ENCODE peak calls at places on chromosomes 13 and 19, in six cellular contexts. V is GM23338, F is neural crest cell, O is heart right ventricle, W is mesothelial cell of epicardium, Y is lung. C is an unnamed sample.

GRCh38 chr19:31733591-31733990 is 384.4 kb upstream of the TSHZ3 start:
- DNase-seq in F (no peak), Y (peak; percentile 14), V (no peak), O (no peak), W (no peak), C (no peak)

GRCh38 chr13:30017880-30018279 is 167.5 kb upstream of the UBL3 start:
- DNase-seq in Y (no peak), V (peak; percentile 43), O (no peak), F (no peak), W (no peak), C (no peak)

GRCh38 chr19:50557009-50557613 is 11.1 kb downstream of the LRRC4B start:
- DNase-seq in V (peak; percentile 60), F (no peak), O (no peak), Y (no peak), W (no peak), C (no peak)

GRCh38 chr13:29754486-29754806 is 96.0 kb downstream of the UBL3 start:
- DNase-seq in O (no peak), F (no peak), W (no peak), Y (no peak), V (peak; percentile 79), C (no peak)

GRCh38 chr13:20633802-20634201 is 66.8 kb downstream of the IFT88 start:
- DNase-seq in W (no peak), O (no peak), Y (no peak), F (no peak), V (no peak), C (no peak)

GRCh38 chr13:27976362-27977177 is 7.5 kb upstream of the CDX2 start:
- DNase-seq in Y (no peak), W (no peak), F (no peak), O (no peak), V (no peak), C (no peak)

GRCh38 chr13:51524846-51525566 is 59.3 kb upstream of the WDFY2 start:
- DNase-seq in V (no peak), O (no peak), W (no peak), F (no peak), Y (no peak), C (no peak)

GRCh38 chr13:111956261-111957151 is 110.4 kb upstream of the SOX1 start:
- DNase-seq in F (no peak), O (no peak), W (peak; percentile 24), Y (no peak), V (no peak), C (no peak)

GRCh38 chr19:56105090-56105701 is 15.9 kb downstream of the ZNF787 start:
- DNase-seq in Y (peak; percentile 86), W (peak; percentile 60), O (peak; percentile 69), F (peak; percentile 40), V (peak; percentile 92), C (peak; percentile 66)

GRCh38 chr13:25971499-25972145 is 80.2 kb downstream of the SHISA2 start:
- DNase-seq in O (no peak), F (no peak), Y (no peak), V (peak; percentile 24), W (no peak), C (no peak)

GRCh38 chr19:53865918-53866696 is 1.6 kb upstream of the MYADM start:
- DNase-seq in O (peak; percentile 88), Y (peak; percentile 70), F (peak; percentile 46), V (peak; percentile 85), W (peak; percentile 67), C (peak; percentile 79)

GRCh38 chr19:51029718-51030117 is 3.3 kb upstream of the KLK11 start:
- DNase-seq in V (peak; percentile 56), Y (no peak), W (no peak), F (no peak), O (no peak), C (no peak)

GRCh38 chr19:46603752-46604241 is 2.7 kb downstream of the CALM3 start:
- DNase-seq in O (no peak), V (no peak), Y (no peak), W (peak; percentile 25), F (no peak), C (no peak)

GRCh38 chr13:51323824-51324511 is 15.5 kb upstream of the SERPINE3 start:
- DNase-seq in O (no peak), W (peak; percentile 1), F (no peak), Y (no peak), V (no peak), C (no peak)

GRCh38 chr19:48213959-48214358 is 41.8 kb downstream of the CARD8 start:
- DNase-seq in W (no peak), O (no peak), V (no peak), Y (no peak), F (no peak), C (no peak)

GRCh38 chr19:47186337-47187022 is 44.5 kb downstream of the BBC3 start:
- DNase-seq in W (no peak), Y (no peak), F (no peak), O (no peak), V (no peak), C (no peak)

GRCh38 chr13:36480726-36481485 is 48.6 kb downstream of the CCNA1 start:
- DNase-seq in F (no peak), O (no peak), V (no peak), W (no peak), Y (no peak), C (no peak)

GRCh38 chr19:49689133-49690072 is at the start of gene ADM5:
- DNase-seq in V (peak; percentile 85), W (peak; percentile 63), Y (no peak), F (no peak), O (peak; percentile 54), C (peak; percentile 61)

GRCh38 chr13:33678906-33679657 is 138.9 kb upstream of the RFC3 start:
- DNase-seq in O (peak; percentile 36), Y (peak; percentile 76), F (peak; percentile 4), W (no peak), V (peak; percentile 1), C (no peak)

GRCh38 chr13:77810891-77811290 is 107.7 kb downstream of the EDNRB start:
- DNase-seq in Y (no peak), W (no peak), O (no peak), F (no peak), V (no peak), C (no peak)

GRCh38 chr13:77811981-77812380 is 106.7 kb downstream of the EDNRB start:
- DNase-seq in F (no peak), V (no peak), Y (no peak), W (no peak), O (no peak), C (no peak)

GRCh38 chr13:77815330-77815729 is 103.3 kb downstream of the EDNRB start:
- DNase-seq in F (no peak), V (no peak), O (no peak), Y (no peak), W (no peak), C (no peak)

DNA sequence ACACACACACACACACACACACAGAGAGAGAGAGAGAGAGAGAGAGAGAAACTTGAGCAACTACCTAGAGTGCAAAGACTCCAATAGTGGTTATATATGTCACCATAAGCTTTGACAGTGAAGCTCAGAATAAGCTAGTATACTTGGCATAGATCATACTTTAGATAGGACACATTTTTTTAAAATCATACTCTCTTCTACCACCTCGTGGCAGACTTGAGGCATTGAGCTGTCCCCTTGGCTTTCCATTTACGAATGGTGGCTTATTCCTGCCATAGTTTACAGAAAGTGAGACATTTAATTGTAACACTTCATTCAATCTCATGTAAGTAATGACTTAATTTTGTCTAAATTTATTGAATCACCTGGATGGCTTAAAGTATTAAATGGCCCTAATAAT is 108.2 kb downstream of the EDNRB start:
- DNase-seq in F (no peak), W (no peak), Y (no peak), O (no peak), V (peak; percentile 50), C (no peak)
- TF ChIP-seq CTCF in F (peak; percentile 57), W (no peak), Y (no peak), O (peak; percentile 29), V (peak; percentile 74), C (no peak)

DNA sequence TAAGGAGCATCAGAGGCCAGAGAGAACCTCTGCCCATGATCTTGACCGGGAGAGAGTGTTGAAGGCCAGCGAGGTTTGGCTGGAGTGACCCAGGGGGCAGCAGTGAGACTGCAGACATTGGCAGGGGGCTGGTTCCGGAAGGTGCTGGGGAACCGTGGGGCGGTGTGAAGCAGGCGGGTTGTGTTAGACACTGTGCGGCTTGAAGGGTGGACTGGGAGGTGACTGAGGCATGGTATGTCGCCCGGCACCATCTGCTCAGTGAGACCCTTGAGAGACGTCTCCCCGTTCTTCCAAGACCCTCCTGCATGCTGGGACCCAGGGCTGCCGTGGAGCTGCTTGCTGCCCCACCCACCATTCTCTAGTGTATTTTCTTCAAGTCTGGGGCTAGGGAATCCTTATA is 24.6 kb downstream of the CARM1 start:
- DNase-seq in O (no peak), W (no peak), Y (no peak), V (peak; percentile 74), F (no peak), C (peak; percentile 31)
- TF ChIP-seq CTCF in O (no peak), W (no peak), Y (no peak), V (peak; percentile 75), F (no peak), C (no peak)

GRCh38 chr19:7069904-7070226 is 362 bp downstream of the ZNF557 start:
- DNase-seq in F (no peak), O (no peak), V (no peak), W (no peak), Y (no peak), C (no peak)

GRCh38 chr19:7072541-7072940 is 3.0 kb downstream of the ZNF557 start:
- DNase-seq in F (no peak), Y (no peak), V (no peak), O (no peak), W (no peak), C (no peak)

GRCh38 chr19:7068599-7068998 is 904 bp upstream of the ZNF557 start:
- DNase-seq in W (no peak), O (no peak), Y (no peak), V (no peak), F (no peak), C (no peak)

GRCh38 chr19:7067716-7068115 is 1.8 kb upstream of the ZNF557 start:
- DNase-seq in W (no peak), V (no peak), Y (no peak), O (no peak), F (no peak), C (no peak)

DNA sequence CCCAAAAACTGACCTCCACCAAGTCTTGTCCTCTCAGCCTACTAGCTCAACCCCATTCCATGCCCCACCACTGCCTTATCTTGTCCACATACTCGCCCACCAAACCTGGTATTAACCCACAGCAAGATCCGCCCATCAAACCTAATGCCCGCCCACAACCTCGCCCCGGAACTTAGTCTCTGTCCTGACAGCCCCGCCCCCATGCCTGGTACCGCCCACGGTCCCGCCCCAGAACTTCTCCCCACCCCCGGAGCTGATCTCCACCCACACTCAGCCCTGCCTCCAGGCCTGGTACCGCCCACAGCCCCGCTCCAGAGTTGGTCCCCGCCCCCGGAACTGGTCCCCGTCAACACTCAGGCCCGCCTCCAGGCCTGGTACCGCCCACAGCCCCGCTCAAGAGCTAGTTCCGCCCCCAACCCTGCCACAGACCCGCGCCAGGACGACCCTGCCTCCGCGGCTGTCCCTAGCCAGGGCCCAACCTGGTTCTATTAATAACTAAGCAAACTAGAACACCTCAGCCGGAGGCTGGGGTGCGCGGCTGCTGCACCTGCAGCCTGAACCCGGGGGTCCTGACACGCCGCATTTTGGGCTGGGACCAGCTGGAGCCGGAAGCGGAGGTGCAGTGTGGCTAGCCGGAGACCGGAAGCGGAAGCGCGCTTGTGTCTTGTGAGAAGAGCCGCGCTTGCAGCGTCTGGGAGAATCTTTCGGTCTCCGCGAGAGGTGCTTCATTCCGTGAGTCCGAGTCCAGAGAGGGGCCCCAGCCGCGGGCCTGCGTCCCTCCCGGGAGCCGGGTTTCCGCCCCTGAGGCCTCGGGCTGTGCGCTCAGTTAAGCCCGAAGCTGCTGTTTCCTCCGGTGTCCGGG is at the start of gene ZNF557:
- DNase-seq in V (peak; percentile 99), O (peak; percentile 99), Y (peak; percentile 99), F (peak; percentile 97), W (peak; percentile 97), C (peak; percentile 98)
- TF ChIP-seq CTCF in V (no peak), O (no peak), Y (no peak), F (no peak), W (no peak), C (no peak)

GRCh38 chr19:19937403-19937802 is 36.7 kb downstream of the ZNF93 start:
- DNase-seq in F (no peak), Y (no peak), O (no peak), V (no peak), W (no peak), C (no peak)
- TF ChIP-seq CTCF in F (no peak), Y (no peak), O (no peak), V (no peak), W (no peak), C (no peak)

C was measured in nephron progenitor cell.